ENCODE peak calls at places on chromosomes 5 and 9, in six cellular contexts. One of them, this sample, is unnamed.

GRCh38 chr5:168752012-168752411 is 172.8 kb upstream of the PANK3 start:
- DNase-seq in GM12865: no peak
- DNase-seq in A549: no peak
- DNase-seq in CD4-positive, alpha-beta memory T cell: no peak
- DNase-seq in lower leg skin: peak
- DNase-seq in heart left ventricle: no peak
- DNase-seq in this sample: no peak

GRCh38 chr5:68424799-68425537 is 209.4 kb downstream of the PIK3R1 start:
- DNase-seq in GM12865: peak
- DNase-seq in A549: no peak
- DNase-seq in CD4-positive, alpha-beta memory T cell: peak
- DNase-seq in lower leg skin: no peak
- DNase-seq in heart left ventricle: no peak
- DNase-seq in this sample: peak

GRCh38 chr9:106588601-106589000 is 274.4 kb upstream of the ZNF462 start:
- DNase-seq in GM12865: no peak
- DNase-seq in A549: no peak
- DNase-seq in CD4-positive, alpha-beta memory T cell: no peak
- DNase-seq in lower leg skin: no peak
- DNase-seq in heart left ventricle: no peak
- DNase-seq in this sample: no peak

GRCh38 chr9:94603259-94603776 is 9.7 kb upstream of the FBP2 start:
- DNase-seq in GM12865: peak
- DNase-seq in A549: peak
- DNase-seq in CD4-positive, alpha-beta memory T cell: peak
- DNase-seq in lower leg skin: peak
- DNase-seq in heart left ventricle: no peak
- DNase-seq in this sample: peak

GRCh38 chr5:104513194-104513602 is 950.6 kb upstream of the NUDT12 start:
- DNase-seq in GM12865: no peak
- DNase-seq in A549: no peak
- DNase-seq in CD4-positive, alpha-beta memory T cell: no peak
- DNase-seq in lower leg skin: no peak
- DNase-seq in heart left ventricle: no peak
- DNase-seq in this sample: no peak

GRCh38 chr5:42822558-42822957 is 10.9 kb upstream of the SELENOP start:
- DNase-seq in GM12865: no peak
- DNase-seq in A549: no peak
- DNase-seq in CD4-positive, alpha-beta memory T cell: no peak
- DNase-seq in lower leg skin: no peak
- DNase-seq in heart left ventricle: no peak
- DNase-seq in this sample: no peak

GRCh38 chr5:54234304-54234938 is 76.0 kb downstream of the ARL15 start:
- DNase-seq in GM12865: peak
- DNase-seq in A549: peak
- DNase-seq in CD4-positive, alpha-beta memory T cell: no peak
- DNase-seq in lower leg skin: no peak
- DNase-seq in heart left ventricle: no peak
- DNase-seq in this sample: peak

GRCh38 chr9:121222524-121223171 is 21.0 kb upstream of the RAB14 start:
- DNase-seq in GM12865: no peak
- DNase-seq in A549: no peak
- DNase-seq in CD4-positive, alpha-beta memory T cell: no peak
- DNase-seq in lower leg skin: no peak
- DNase-seq in heart left ventricle: no peak
- DNase-seq in this sample: peak

GRCh38 chr5:73120222-73121108 is at the start of gene TMEM171:
- DNase-seq in GM12865: no peak
- DNase-seq in A549: peak
- DNase-seq in CD4-positive, alpha-beta memory T cell: no peak
- DNase-seq in lower leg skin: no peak
- DNase-seq in heart left ventricle: no peak
- DNase-seq in this sample: no peak

GRCh38 chr5:138979684-138980275 is 104.6 kb upstream of the LRRTM2 start:
- DNase-seq in GM12865: no peak
- DNase-seq in A549: no peak
- DNase-seq in CD4-positive, alpha-beta memory T cell: peak
- DNase-seq in lower leg skin: no peak
- DNase-seq in heart left ventricle: no peak
- DNase-seq in this sample: peak

GRCh38 chr5:118919016-118919415 is 69.3 kb downstream of the DTWD2 start:
- DNase-seq in GM12865: no peak
- DNase-seq in A549: no peak
- DNase-seq in CD4-positive, alpha-beta memory T cell: no peak
- DNase-seq in lower leg skin: no peak
- DNase-seq in heart left ventricle: no peak
- DNase-seq in this sample: no peak

GRCh38 chr5:109191153-109191558 is 218.6 kb downstream of the PJA2 start:
- DNase-seq in GM12865: peak
- DNase-seq in A549: no peak
- DNase-seq in CD4-positive, alpha-beta memory T cell: no peak
- DNase-seq in lower leg skin: no peak
- DNase-seq in heart left ventricle: no peak
- DNase-seq in this sample: no peak

GRCh38 chr9:113851359-113851758 is 24.8 kb upstream of the ZNF618 start:
- DNase-seq in GM12865: no peak
- DNase-seq in A549: no peak
- DNase-seq in CD4-positive, alpha-beta memory T cell: no peak
- DNase-seq in lower leg skin: no peak
- DNase-seq in heart left ventricle: no peak
- DNase-seq in this sample: no peak

GRCh38 chr5:56561-57290 is 35.2 kb upstream of the PLEKHG4B start:
- DNase-seq in GM12865: peak
- DNase-seq in A549: no peak
- DNase-seq in CD4-positive, alpha-beta memory T cell: peak
- DNase-seq in lower leg skin: no peak
- DNase-seq in heart left ventricle: no peak
- DNase-seq in this sample: peak

GRCh38 chr9:129458155-129458661 is 162.7 kb downstream of the C9orf50 start:
- DNase-seq in GM12865: peak
- DNase-seq in A549: no peak
- DNase-seq in CD4-positive, alpha-beta memory T cell: peak
- DNase-seq in lower leg skin: no peak
- DNase-seq in heart left ventricle: no peak
- DNase-seq in this sample: peak

GRCh38 chr9:98552306-98552705 is 156.4 kb downstream of the GABBR2 start:
- DNase-seq in GM12865: no peak
- DNase-seq in A549: no peak
- DNase-seq in CD4-positive, alpha-beta memory T cell: no peak
- DNase-seq in lower leg skin: peak
- DNase-seq in heart left ventricle: no peak
- DNase-seq in this sample: no peak

GRCh38 chr5:8869932-8870331 is 675.9 kb downstream of the SEMA5A start:
- DNase-seq in GM12865: no peak
- DNase-seq in A549: no peak
- DNase-seq in CD4-positive, alpha-beta memory T cell: no peak
- DNase-seq in lower leg skin: no peak
- DNase-seq in heart left ventricle: no peak
- DNase-seq in this sample: no peak

GRCh38 chr5:149824115-149824514 is 94.0 kb downstream of the PPARGC1B start:
- DNase-seq in GM12865: no peak
- DNase-seq in A549: no peak
- DNase-seq in CD4-positive, alpha-beta memory T cell: no peak
- DNase-seq in lower leg skin: no peak
- DNase-seq in heart left ventricle: no peak
- DNase-seq in this sample: no peak

GRCh38 chr5:75156585-75156984 is 80.1 kb downstream of the ANKRD31 start:
- DNase-seq in GM12865: no peak
- DNase-seq in A549: no peak
- DNase-seq in CD4-positive, alpha-beta memory T cell: no peak
- DNase-seq in lower leg skin: no peak
- DNase-seq in heart left ventricle: no peak
- DNase-seq in this sample: peak

GRCh38 chr5:176955895-176956294 is 50.7 kb downstream of the UIMC1 start:
- DNase-seq in GM12865: no peak
- DNase-seq in A549: no peak
- DNase-seq in CD4-positive, alpha-beta memory T cell: no peak
- DNase-seq in lower leg skin: no peak
- DNase-seq in heart left ventricle: no peak
- DNase-seq in this sample: no peak

GRCh38 chr9:126625329-126626116 is 11.8 kb downstream of the LMX1B start:
- DNase-seq in GM12865: no peak
- DNase-seq in A549: no peak
- DNase-seq in CD4-positive, alpha-beta memory T cell: no peak
- DNase-seq in lower leg skin: no peak
- DNase-seq in heart left ventricle: no peak
- DNase-seq in this sample: no peak
- H3K4me3 ChIP-seq in GM12865: peak
- H3K4me3 ChIP-seq in A549: peak
- H3K4me3 ChIP-seq in CD4-positive, alpha-beta memory T cell: no peak
- H3K4me3 ChIP-seq in lower leg skin: no peak
- H3K4me3 ChIP-seq in heart left ventricle: peak
- H3K4me3 ChIP-seq in this sample: no peak

GRCh38 chr5:123095694-123096120 is 6.7 kb downstream of the PRDM6 start:
- DNase-seq in GM12865: no peak
- DNase-seq in A549: no peak
- DNase-seq in CD4-positive, alpha-beta memory T cell: no peak
- DNase-seq in lower leg skin: no peak
- DNase-seq in heart left ventricle: no peak
- DNase-seq in this sample: no peak

GRCh38 chr5:123097483-123097870 is 8.4 kb downstream of the PRDM6 start:
- DNase-seq in GM12865: no peak
- DNase-seq in A549: no peak
- DNase-seq in CD4-positive, alpha-beta memory T cell: no peak
- DNase-seq in lower leg skin: no peak
- DNase-seq in heart left ventricle: no peak
- DNase-seq in this sample: no peak

GRCh38 chr5:123097871-123098735 is 9.1 kb downstream of the PRDM6 start:
- DNase-seq in GM12865: no peak
- DNase-seq in A549: no peak
- DNase-seq in CD4-positive, alpha-beta memory T cell: no peak
- DNase-seq in lower leg skin: no peak
- DNase-seq in heart left ventricle: peak
- DNase-seq in this sample: no peak

GRCh38 chr5:123099514-123100151 is 10.6 kb downstream of the PRDM6 start:
- DNase-seq in GM12865: no peak
- DNase-seq in A549: peak
- DNase-seq in CD4-positive, alpha-beta memory T cell: no peak
- DNase-seq in lower leg skin: no peak
- DNase-seq in heart left ventricle: peak
- DNase-seq in this sample: no peak

DNA sequence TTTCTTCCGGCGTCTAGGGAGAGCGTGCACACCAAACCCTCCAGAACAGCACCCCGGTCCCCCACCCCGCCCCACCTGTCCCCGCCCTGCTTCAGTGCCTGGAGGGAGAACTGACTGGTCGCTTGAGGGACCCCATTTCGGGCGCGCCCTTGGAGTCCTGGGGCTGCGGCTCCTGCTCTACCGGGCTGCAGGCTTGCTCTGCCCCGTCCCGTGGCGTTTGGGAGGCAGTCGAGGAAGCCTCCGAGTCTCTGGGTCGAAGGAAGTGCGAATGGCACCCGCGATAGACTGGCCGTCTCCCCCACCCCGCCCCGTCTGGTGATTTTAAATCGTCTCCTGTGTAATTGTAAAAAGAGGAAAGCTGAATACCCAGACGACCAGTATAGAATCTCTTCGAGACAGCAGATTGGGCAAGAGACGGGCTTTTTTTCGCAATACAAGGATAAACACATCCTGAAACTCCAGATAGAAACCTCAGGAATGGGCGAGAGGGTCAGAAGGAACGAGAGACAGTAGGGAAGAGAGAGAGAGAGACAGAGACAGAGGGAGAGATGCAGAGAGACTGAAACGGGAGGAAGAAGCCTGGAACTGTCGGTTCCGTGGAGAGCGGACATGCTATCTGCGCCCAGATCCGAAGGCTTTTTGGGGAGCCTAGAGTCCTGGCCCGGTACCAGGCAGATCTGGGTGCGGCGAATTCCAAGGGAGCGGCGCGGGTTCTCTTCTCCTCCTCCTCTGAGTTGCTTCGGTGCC is 9.9 kb downstream of the PRDM6 start:
- DNase-seq in GM12865: no peak
- DNase-seq in A549: no peak
- DNase-seq in CD4-positive, alpha-beta memory T cell: no peak
- DNase-seq in lower leg skin: no peak
- DNase-seq in heart left ventricle: peak
- DNase-seq in this sample: no peak
- H3K4me3 ChIP-seq in GM12865: no peak
- H3K4me3 ChIP-seq in A549: peak
- H3K4me3 ChIP-seq in CD4-positive, alpha-beta memory T cell: no peak
- H3K4me3 ChIP-seq in lower leg skin: no peak
- H3K4me3 ChIP-seq in heart left ventricle: no peak
- H3K4me3 ChIP-seq in this sample: no peak

DNA sequence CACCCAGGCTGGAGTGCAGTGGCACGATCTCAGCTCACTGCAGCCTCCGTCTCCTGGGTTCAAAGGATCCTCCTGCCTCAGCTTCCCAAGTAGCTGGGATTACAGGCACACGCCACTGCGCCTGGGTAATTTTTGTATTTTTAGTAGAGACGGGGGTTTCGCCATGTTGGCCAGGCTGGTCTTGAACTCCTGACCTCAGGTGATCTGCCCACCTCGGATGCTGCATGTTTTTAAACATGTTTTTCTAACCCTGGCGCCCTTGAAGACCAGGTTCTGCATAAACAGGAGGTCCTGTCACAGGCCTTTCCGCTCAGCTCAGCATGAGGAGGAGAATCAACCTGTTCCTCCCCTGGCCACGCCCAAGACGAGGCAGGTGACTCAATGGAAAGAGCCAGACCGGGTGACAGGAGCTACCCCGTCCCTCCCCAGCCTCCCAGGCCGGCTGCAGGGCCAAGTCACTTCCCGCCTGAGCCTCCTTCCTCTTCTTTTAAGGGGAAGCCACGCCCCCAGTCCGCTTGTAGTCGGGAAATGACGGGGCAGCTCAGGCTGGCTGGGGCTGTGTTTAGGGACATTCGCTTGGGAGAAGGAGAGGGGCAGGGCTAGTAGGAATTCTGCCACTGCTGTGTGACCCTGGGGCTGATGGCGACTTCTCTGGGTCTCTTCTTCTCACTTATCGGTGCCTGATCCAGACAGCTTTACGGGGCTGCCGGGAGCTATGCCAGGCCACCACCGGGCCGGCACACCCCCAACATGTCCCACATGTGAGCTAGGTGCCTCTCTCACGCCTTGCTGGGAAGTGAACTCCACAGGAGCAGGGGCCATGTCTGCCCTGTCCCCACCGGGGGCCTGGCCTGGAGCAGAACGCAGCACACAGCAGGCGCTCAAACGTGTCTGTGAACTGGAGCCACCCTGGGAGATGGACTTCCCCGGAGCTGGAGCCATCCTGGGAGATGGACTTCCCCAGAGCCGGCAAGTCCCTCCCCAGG is 6.1 kb downstream of the NOTCH1 start:
- DNase-seq in GM12865: peak
- DNase-seq in A549: no peak
- DNase-seq in CD4-positive, alpha-beta memory T cell: peak
- DNase-seq in lower leg skin: peak
- DNase-seq in heart left ventricle: peak
- DNase-seq in this sample: peak
- H3K4me3 ChIP-seq in GM12865: peak
- H3K4me3 ChIP-seq in A549: no peak
- H3K4me3 ChIP-seq in CD4-positive, alpha-beta memory T cell: peak
- H3K4me3 ChIP-seq in lower leg skin: no peak
- H3K4me3 ChIP-seq in heart left ventricle: no peak
- H3K4me3 ChIP-seq in this sample: no peak

DNA sequence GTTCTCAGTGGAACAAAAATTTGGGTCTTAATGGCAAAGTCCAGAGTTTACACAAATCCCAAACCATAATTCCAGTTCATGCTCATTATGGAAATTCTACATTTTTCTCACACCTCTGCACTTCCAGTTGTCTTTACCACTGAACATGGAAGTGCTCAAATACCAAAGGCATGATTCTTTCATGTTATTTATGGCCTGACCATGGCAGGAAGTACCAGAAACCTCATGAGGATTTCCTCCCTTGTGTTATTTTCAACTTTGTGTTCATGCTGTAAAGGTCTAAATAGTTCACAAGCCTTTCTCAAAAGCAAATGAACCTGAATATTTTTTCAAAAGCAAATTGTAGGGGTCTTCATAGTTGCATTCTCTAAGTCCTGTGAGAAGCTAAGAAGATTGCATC is 82.0 kb upstream of the ITGA1 start:
- DNase-seq in GM12865: no peak
- DNase-seq in A549: no peak
- DNase-seq in CD4-positive, alpha-beta memory T cell: peak
- DNase-seq in lower leg skin: no peak
- DNase-seq in heart left ventricle: no peak
- DNase-seq in this sample: peak
- H3K4me3 ChIP-seq in GM12865: no peak
- H3K4me3 ChIP-seq in A549: no peak
- H3K4me3 ChIP-seq in CD4-positive, alpha-beta memory T cell: no peak
- H3K4me3 ChIP-seq in lower leg skin: no peak
- H3K4me3 ChIP-seq in heart left ventricle: no peak
- H3K4me3 ChIP-seq in this sample: no peak